ENCODE peak calls at places on chromosomes 3 and 15, in five cellular contexts. T is GM06990, Z is NB4, O is hypothalamus, A is cardiac fibroblast. E is an unnamed sample.

GRCh38 chr3:12916159-12916558 is 74.8 kb upstream of the RPL32 start:
- DNase-seq in Z (peak), A (no peak), O (no peak), T (no peak), E (no peak)

GRCh38 chr3:110314512-110315114 is 757.0 kb upstream of the NECTIN3 start:
- DNase-seq in T (peak), O (no peak), Z (peak), A (peak), E (peak)

GRCh38 chr15:92618121-92618520 is 37.5 kb downstream of the FAM174B start:
- DNase-seq in A (no peak), O (no peak), Z (no peak), T (no peak), E (no peak)

GRCh38 chr3:69081583-69082262 is 1.6 kb upstream of the UBA3 start:
- DNase-seq in A (no peak), T (no peak), Z (no peak), O (no peak), E (no peak)

GRCh38 chr15:42344763-42345162 is 14.5 kb upstream of the CAPN3 start:
- DNase-seq in T (no peak), A (peak), Z (peak), O (no peak), E (no peak)

GRCh38 chr3:134189848-134190247 is 60.8 kb downstream of the RYK start:
- DNase-seq in O (no peak), T (no peak), A (no peak), Z (no peak), E (no peak)

GRCh38 chr15:35986072-35986666 is 440.2 kb upstream of the DPH6 start:
- DNase-seq in O (no peak), T (no peak), Z (no peak), A (peak), E (no peak)

GRCh38 chr15:75198560-75199346 is 2.9 kb upstream of the C15orf39 start:
- DNase-seq in T (peak), A (peak), Z (peak), O (no peak), E (no peak)

GRCh38 chr15:25090073-25090733 is 135.4 kb downstream of the SNRPN start:
- DNase-seq in A (no peak), T (no peak), Z (no peak), O (no peak), E (peak)

GRCh38 chr15:74901612-74902063 is 5.0 kb downstream of the FAM219B start:
- DNase-seq in O (peak), Z (peak), A (peak), T (no peak), E (peak)

GRCh38 chr3:119413603-119414280 is 49.7 kb downstream of the TMEM39A start:
- DNase-seq in Z (no peak), A (no peak), O (no peak), T (no peak), E (no peak)

GRCh38 chr15:66171891-66172290 is 81.7 kb downstream of the MEGF11 start:
- DNase-seq in Z (no peak), T (no peak), O (no peak), A (no peak), E (no peak)

GRCh38 chr3:37945803-37946530 is 44.6 kb upstream of the VILL start:
- DNase-seq in A (peak), O (no peak), Z (no peak), T (no peak), E (peak)

GRCh38 chr15:42148808-42149492 is 7.5 kb downstream of the PLA2G4F start:
- DNase-seq in Z (no peak), O (no peak), T (no peak), A (no peak), E (no peak)

GRCh38 chr3:105495021-105495420 is 128.3 kb downstream of the ALCAM start:
- DNase-seq in A (peak), T (no peak), O (no peak), Z (no peak), E (no peak)

GRCh38 chr15:87207945-87208580 is 1048.5 kb downstream of the NTRK3 start:
- DNase-seq in T (no peak), O (no peak), Z (no peak), A (peak), E (no peak)

GRCh38 chr15:40477703-40478269 is 7.0 kb downstream of the CHST14 start:
- DNase-seq in A (no peak), O (no peak), Z (no peak), T (no peak), E (peak)

GRCh38 chr15:95874625-95875024 is 455.9 kb upstream of the NR2F2 start:
- DNase-seq in O (no peak), A (no peak), Z (no peak), T (no peak), E (no peak)

GRCh38 chr15:49473031-49473430 is 50.0 kb downstream of the FGF7 start:
- DNase-seq in O (no peak), A (peak), T (no peak), Z (no peak), E (no peak)

GRCh38 chr3:22490747-22491146 is 712.4 kb upstream of the UBE2E2 start:
- DNase-seq in Z (no peak), T (no peak), A (peak), O (no peak), E (no peak)

GRCh38 chr3:172208586-172209332 is 169.4 kb downstream of the FNDC3B start:
- DNase-seq in O (no peak), A (no peak), T (no peak), Z (peak), E (no peak)

GRCh38 chr3:185582871-185583270 is 3.2 kb upstream of the SENP2 start:
- DNase-seq in Z (no peak), A (peak), O (no peak), T (peak), E (no peak)

GRCh38 chr15:25770618-25771369 is 92.3 kb downstream of the ATP10A start:
- DNase-seq in Z (no peak), A (no peak), T (no peak), O (no peak), E (peak)

GRCh38 chr3:98884675-98885371 is 16.7 kb downstream of the DCBLD2 start:
- DNase-seq in T (no peak), A (peak), Z (no peak), O (no peak), E (no peak)

GRCh38 chr15:38818156-38818745 is 253.6 kb upstream of the RASGRP1 start:
- DNase-seq in T (peak), Z (no peak), A (no peak), O (no peak), E (no peak)

GRCh38 chr15:70794596-70795310 is 31.4 kb upstream of the UACA start:
- DNase-seq in O (no peak), T (no peak), Z (no peak), A (peak), E (no peak)

GRCh38 chr3:188282871-188283270 is 128.9 kb downstream of the LPP start:
- DNase-seq in A (no peak), T (no peak), O (no peak), Z (no peak), E (no peak)

GRCh38 chr3:45915518-45916231 is 27.6 kb upstream of the CXCR6 start:
- DNase-seq in Z (peak), A (peak), T (peak), O (no peak), E (no peak)

GRCh38 chr3:40450438-40450837 is 6.7 kb upstream of the RPL14 start:
- DNase-seq in A (no peak), T (no peak), O (no peak), Z (no peak), E (no peak)

GRCh38 chr3:114427407-114428172 is 133.8 kb downstream of the TIGIT start:
- DNase-seq in T (no peak), Z (no peak), O (no peak), A (no peak), E (no peak)

GRCh38 chr15:81000626-81001179 is at the start of gene TLNRD1:
- DNase-seq in O (peak), A (peak), Z (peak), T (peak), E (peak)

GRCh38 chr3:14418670-14419250 is 16.4 kb downstream of the SLC6A6 start:
- DNase-seq in O (no peak), Z (peak), T (no peak), A (no peak), E (no peak)

GRCh38 chr3:65807225-65807624 is 231.5 kb downstream of the MAGI1 start:
- DNase-seq in T (no peak), A (no peak), Z (no peak), O (no peak), E (no peak)

GRCh38 chr15:88987951-88988671 is 74.9 kb upstream of the MFGE8 start:
- DNase-seq in T (no peak), Z (no peak), O (no peak), A (peak), E (no peak)

GRCh38 chr3:11555211-11555782 is 88.4 kb downstream of the VGLL4 start:
- DNase-seq in Z (no peak), A (no peak), O (no peak), T (no peak), E (no peak)

GRCh38 chr15:59017459-59017858 is 30.0 kb downstream of the RNF111 start:
- DNase-seq in T (no peak), Z (peak), O (no peak), A (no peak), E (no peak)

GRCh38 chr3:49845694-49846093 is 10.7 kb downstream of the TRAIP start:
- DNase-seq in Z (no peak), O (no peak), T (no peak), A (no peak), E (no peak)